ENCODE peak calls at places on chromosomes 12 and 14, in eight cellular contexts. X is AG08395, D is HT1080, V is NCI-H345, J is fibroblast of mammary gland, H is GM23338, I is fibroblast of the aortic adventitia, T is IMR-90. Z is an unnamed sample.

GRCh38 chr14:88695873-88696272 is 96.9 kb downstream of the EML5 start:
- DNase-seq in V (no peak), D (no peak), I (no peak), X (peak; percentile 11), J (no peak), T (peak; percentile 30), H (no peak), Z (peak; percentile 5)

GRCh38 chr12:25578739-25579138 is 25.7 kb upstream of the LMNTD1 start:
- DNase-seq in I (no peak), J (no peak), D (no peak), X (no peak), V (no peak), T (no peak), H (no peak), Z (no peak)

GRCh38 chr14:94650806-94651805 is 38.9 kb downstream of the SERPINA3 start:
- DNase-seq in I (no peak), D (no peak), J (no peak), T (no peak), H (no peak), V (no peak), X (no peak), Z (no peak)

GRCh38 chr12:58106185-58106584 is 164.8 kb downstream of the ATP23 start:
- DNase-seq in H (no peak), I (no peak), V (no peak), T (no peak), J (no peak), X (no peak), D (no peak), Z (no peak)

GRCh38 chr12:111846016-111846415 is 4.0 kb downstream of the MAPKAPK5 start:
- DNase-seq in D (no peak), I (peak; percentile 4), H (no peak), X (no peak), J (peak; percentile 38), T (no peak), V (peak; percentile 19), Z (no peak)

GRCh38 chr12:68957273-68957672 is 24.3 kb upstream of the CPM start:
- DNase-seq in X (no peak), H (no peak), V (no peak), J (no peak), D (no peak), T (no peak), I (peak; percentile 62), Z (peak; percentile 23)

GRCh38 chr14:94129758-94130414 is 482 bp upstream of the IFI27L2 start:
- DNase-seq in D (peak; percentile 68), I (peak; percentile 65), H (peak; percentile 73), X (peak; percentile 41), J (peak; percentile 75), V (peak; percentile 78), T (peak; percentile 34), Z (peak; percentile 68)

GRCh38 chr12:21248679-21249078 is 86.0 kb downstream of the SLCO1A2 start:
- DNase-seq in J (peak; percentile 11), X (no peak), D (peak; percentile 15), H (peak; percentile 50), V (no peak), I (peak; percentile 3), T (no peak), Z (peak; percentile 20)

GRCh38 chr12:48815281-48816110 is 2.8 kb upstream of the CACNB3 start:
- DNase-seq in H (peak; percentile 90), X (peak; percentile 83), J (peak; percentile 78), I (peak; percentile 82), D (peak; percentile 82), T (peak; percentile 78), V (peak; percentile 46), Z (peak; percentile 94)

GRCh38 chr14:91127411-91127810 is 13.5 kb downstream of the DGLUCY start:
- DNase-seq in H (no peak), V (peak; percentile 41), D (no peak), I (no peak), J (no peak), X (no peak), T (no peak), Z (no peak)

GRCh38 chr12:50505945-50506344 is 1.2 kb downstream of the DIP2B start:
- DNase-seq in T (no peak), I (peak; percentile 37), H (no peak), V (no peak), J (peak; percentile 15), X (no peak), D (peak; percentile 13), Z (peak; percentile 18)

GRCh38 chr14:50425816-50426215 is 29.1 kb upstream of the CDKL1 start:
- DNase-seq in H (no peak), J (peak; percentile 38), D (no peak), I (peak; percentile 86), V (no peak), T (peak; percentile 69), X (peak; percentile 26), Z (peak; percentile 67)

GRCh38 chr12:120039711-120040110 is 50.7 kb downstream of the BICDL1 start:
- DNase-seq in T (no peak), V (no peak), D (no peak), X (no peak), H (peak; percentile 69), J (no peak), I (no peak), Z (no peak)

GRCh38 chr12:39389399-39390150 is 53.3 kb downstream of the KIF21A start:
- DNase-seq in V (no peak), H (no peak), T (no peak), J (no peak), I (no peak), D (no peak), X (no peak), Z (no peak)

GRCh38 chr14:67517083-67517482 is 16.0 kb upstream of the PLEKHH1 start:
- DNase-seq in H (peak; percentile 73), V (peak; percentile 25), J (no peak), I (peak; percentile 52), D (peak; percentile 11), X (peak; percentile 61), T (no peak), Z (peak; percentile 50)

GRCh38 chr12:130131817-130132216 is 30.4 kb upstream of the FZD10 start:
- DNase-seq in H (no peak), V (no peak), X (no peak), J (no peak), T (no peak), I (no peak), D (no peak), Z (no peak)

GRCh38 chr14:49550284-49551184 is 35.6 kb downstream of the RPS29 start:
- DNase-seq in D (peak; percentile 26), J (peak; percentile 36), I (peak; percentile 52), X (peak; percentile 10), H (peak; percentile 59), T (peak; percentile 19), V (peak; percentile 17), Z (peak; percentile 24)

GRCh38 chr12:96811083-96811482 is 96.0 kb upstream of the NEDD1 start:
- DNase-seq in H (no peak), X (peak; percentile 36), D (peak; percentile 96), J (peak; percentile 60), I (peak; percentile 71), T (peak; percentile 85), V (no peak), Z (peak; percentile 31)

GRCh38 chr14:76947838-76948184 is 80.7 kb downstream of the IRF2BPL start:
- DNase-seq in T (no peak), H (no peak), I (no peak), X (no peak), D (no peak), J (no peak), V (no peak), Z (no peak)

GRCh38 chr12:15928345-15928744 is 17.2 kb downstream of the DERA start:
- DNase-seq in T (peak; percentile 96), D (peak; percentile 85), V (no peak), J (peak; percentile 87), X (peak; percentile 82), I (peak; percentile 78), H (no peak), Z (peak; percentile 83)

GRCh38 chr12:39127401-39127800 is 222.0 kb upstream of the CPNE8 start:
- DNase-seq in T (no peak), V (no peak), H (no peak), J (peak; percentile 75), I (peak; percentile 20), X (peak; percentile 7), D (peak; percentile 90), Z (no peak)

GRCh38 chr14:92009604-92010003 is 30.3 kb downstream of the TRIP11 start:
- DNase-seq in T (no peak), I (no peak), J (no peak), V (no peak), X (no peak), D (no peak), H (no peak), Z (no peak)

Z was measured in GM03348.